ENCODE peak calls at places on chromosomes 3 and 15, in five cellular contexts. One of them, this sample, is unnamed.

GRCh38 chr3:69231929-69232437 is 109.6 kb upstream of the LMOD3 start:
- DNase-seq in esophagus squamous epithelium: no peak
- DNase-seq in hypothalamus: no peak
- DNase-seq in fibroblast of the aortic adventitia: peak; percentile 32
- DNase-seq in KG1: no peak
- DNase-seq in this sample: no peak

GRCh38 chr3:197303452-197303851 is 5.0 kb upstream of the DLG1 start:
- DNase-seq in esophagus squamous epithelium: no peak
- DNase-seq in hypothalamus: no peak
- DNase-seq in fibroblast of the aortic adventitia: no peak
- DNase-seq in KG1: no peak
- DNase-seq in this sample: no peak

GRCh38 chr3:37096292-37096691 is 78.1 kb downstream of the LRRFIP2 start:
- DNase-seq in esophagus squamous epithelium: no peak
- DNase-seq in hypothalamus: no peak
- DNase-seq in fibroblast of the aortic adventitia: peak; percentile 77
- DNase-seq in KG1: no peak
- DNase-seq in this sample: no peak

GRCh38 chr15:75995611-75996010 is 16.6 kb downstream of the NRG4 start:
- DNase-seq in esophagus squamous epithelium: no peak
- DNase-seq in hypothalamus: no peak
- DNase-seq in fibroblast of the aortic adventitia: no peak
- DNase-seq in KG1: no peak
- DNase-seq in this sample: no peak

GRCh38 chr15:39255760-39256159 is 325.1 kb upstream of the THBS1 start:
- DNase-seq in esophagus squamous epithelium: no peak
- DNase-seq in hypothalamus: no peak
- DNase-seq in fibroblast of the aortic adventitia: no peak
- DNase-seq in KG1: no peak
- DNase-seq in this sample: no peak

GRCh38 chr3:119570229-119570628 is 9.1 kb upstream of the ADPRH start:
- DNase-seq in esophagus squamous epithelium: no peak
- DNase-seq in hypothalamus: no peak
- DNase-seq in fibroblast of the aortic adventitia: no peak
- DNase-seq in KG1: no peak
- DNase-seq in this sample: no peak

GRCh38 chr15:41115088-41115651 is 910 bp downstream of the INO80 start:
- DNase-seq in esophagus squamous epithelium: no peak
- DNase-seq in hypothalamus: no peak
- DNase-seq in fibroblast of the aortic adventitia: peak; percentile 33
- DNase-seq in KG1: no peak
- DNase-seq in this sample: peak; percentile 43

GRCh38 chr15:58147151-58147550 is 9.0 kb downstream of the AQP9 start:
- DNase-seq in esophagus squamous epithelium: no peak
- DNase-seq in hypothalamus: no peak
- DNase-seq in fibroblast of the aortic adventitia: no peak
- DNase-seq in KG1: no peak
- DNase-seq in this sample: peak; percentile 51

GRCh38 chr3:39469258-39469657 is 1.8 kb downstream of the MOBP start:
- DNase-seq in esophagus squamous epithelium: no peak
- DNase-seq in hypothalamus: no peak
- DNase-seq in fibroblast of the aortic adventitia: no peak
- DNase-seq in KG1: no peak
- DNase-seq in this sample: no peak

GRCh38 chr15:74825895-74826294 is 532 bp upstream of the CPLX3 start:
- DNase-seq in esophagus squamous epithelium: no peak
- DNase-seq in hypothalamus: no peak
- DNase-seq in fibroblast of the aortic adventitia: no peak
- DNase-seq in KG1: no peak
- DNase-seq in this sample: no peak

GRCh38 chr15:31223478-31224350 is 102.9 kb upstream of the KLF13 start:
- DNase-seq in esophagus squamous epithelium: no peak
- DNase-seq in hypothalamus: no peak
- DNase-seq in fibroblast of the aortic adventitia: no peak
- DNase-seq in KG1: no peak
- DNase-seq in this sample: no peak

GRCh38 chr15:65980824-65981456 is 111.6 kb downstream of the RAB11A start:
- DNase-seq in esophagus squamous epithelium: no peak
- DNase-seq in hypothalamus: no peak
- DNase-seq in fibroblast of the aortic adventitia: peak; percentile 78
- DNase-seq in KG1: no peak
- DNase-seq in this sample: no peak

GRCh38 chr3:189372205-189372764 is 200.5 kb downstream of the TPRG1 start:
- DNase-seq in esophagus squamous epithelium: no peak
- DNase-seq in hypothalamus: no peak
- DNase-seq in fibroblast of the aortic adventitia: peak; percentile 23
- DNase-seq in KG1: no peak
- DNase-seq in this sample: no peak

GRCh38 chr3:189714991-189715961 is 84.1 kb downstream of the TP63 start:
- DNase-seq in esophagus squamous epithelium: no peak
- DNase-seq in hypothalamus: no peak
- DNase-seq in fibroblast of the aortic adventitia: peak; percentile 79
- DNase-seq in KG1: no peak
- DNase-seq in this sample: no peak

GRCh38 chr15:58521293-58521991 is 89.7 kb downstream of the LIPC start:
- DNase-seq in esophagus squamous epithelium: no peak
- DNase-seq in hypothalamus: no peak
- DNase-seq in fibroblast of the aortic adventitia: peak; percentile 39
- DNase-seq in KG1: peak; percentile 70
- DNase-seq in this sample: peak; percentile 92

GRCh38 chr3:63333815-63334214 is 55.7 kb downstream of the SYNPR start:
- DNase-seq in esophagus squamous epithelium: no peak
- DNase-seq in hypothalamus: no peak
- DNase-seq in fibroblast of the aortic adventitia: peak; percentile 57
- DNase-seq in KG1: no peak
- DNase-seq in this sample: no peak

GRCh38 chr15:51341366-51342248 is at the start of gene GLDN:
- DNase-seq in esophagus squamous epithelium: no peak
- DNase-seq in hypothalamus: peak; percentile 74
- DNase-seq in fibroblast of the aortic adventitia: no peak
- DNase-seq in KG1: no peak
- DNase-seq in this sample: no peak

GRCh38 chr3:155078959-155079794 is 942 bp upstream of the MME start:
- DNase-seq in esophagus squamous epithelium: no peak
- DNase-seq in hypothalamus: no peak
- DNase-seq in fibroblast of the aortic adventitia: peak; percentile 59
- DNase-seq in KG1: no peak
- DNase-seq in this sample: no peak

GRCh38 chr3:141011511-141012262 is 39.5 kb upstream of the SPSB4 start:
- DNase-seq in esophagus squamous epithelium: no peak
- DNase-seq in hypothalamus: peak; percentile 41
- DNase-seq in fibroblast of the aortic adventitia: peak; percentile 47
- DNase-seq in KG1: peak; percentile 42
- DNase-seq in this sample: no peak

GRCh38 chr3:45214061-45214680 is 11.9 kb downstream of the TMEM158 start:
- DNase-seq in esophagus squamous epithelium: no peak
- DNase-seq in hypothalamus: no peak
- DNase-seq in fibroblast of the aortic adventitia: no peak
- DNase-seq in KG1: no peak
- DNase-seq in this sample: no peak

GRCh38 chr15:25849431-25849921 is 13.7 kb downstream of the ATP10A start:
- DNase-seq in esophagus squamous epithelium: no peak
- DNase-seq in hypothalamus: no peak
- DNase-seq in fibroblast of the aortic adventitia: peak; percentile 95
- DNase-seq in KG1: no peak
- DNase-seq in this sample: no peak

GRCh38 chr15:99504823-99505551 is 60.8 kb upstream of the MEF2A start:
- DNase-seq in esophagus squamous epithelium: no peak
- DNase-seq in hypothalamus: no peak
- DNase-seq in fibroblast of the aortic adventitia: peak; percentile 34
- DNase-seq in KG1: no peak
- DNase-seq in this sample: no peak

GRCh38 chr3:168620854-168621253 is 525.1 kb upstream of the GOLIM4 start:
- DNase-seq in esophagus squamous epithelium: no peak
- DNase-seq in hypothalamus: peak; percentile 2
- DNase-seq in fibroblast of the aortic adventitia: no peak
- DNase-seq in KG1: no peak
- DNase-seq in this sample: no peak

GRCh38 chr3:50806806-50807205 is 132.1 kb downstream of the DOCK3 start:
- DNase-seq in esophagus squamous epithelium: no peak
- DNase-seq in hypothalamus: no peak
- DNase-seq in fibroblast of the aortic adventitia: no peak
- DNase-seq in KG1: no peak
- DNase-seq in this sample: no peak

GRCh38 chr15:78177447-78177873 is 28.3 kb downstream of the IDH3A start:
- DNase-seq in esophagus squamous epithelium: no peak
- DNase-seq in hypothalamus: peak; percentile 35
- DNase-seq in fibroblast of the aortic adventitia: peak; percentile 10
- DNase-seq in KG1: no peak
- DNase-seq in this sample: no peak

GRCh38 chr3:143239026-143239425 is 119.5 kb downstream of the CHST2 start:
- DNase-seq in esophagus squamous epithelium: no peak
- DNase-seq in hypothalamus: no peak
- DNase-seq in fibroblast of the aortic adventitia: peak; percentile 47
- DNase-seq in KG1: no peak
- DNase-seq in this sample: no peak

GRCh38 chr3:128493221-128494151 is 485 bp upstream of the GATA2 start:
- DNase-seq in esophagus squamous epithelium: no peak
- DNase-seq in hypothalamus: no peak
- DNase-seq in fibroblast of the aortic adventitia: no peak
- DNase-seq in KG1: no peak
- DNase-seq in this sample: no peak

GRCh38 chr15:37109952-37110630 is 9.7 kb upstream of the MEIS2 start:
- DNase-seq in esophagus squamous epithelium: no peak
- DNase-seq in hypothalamus: no peak
- DNase-seq in fibroblast of the aortic adventitia: peak; percentile 67
- DNase-seq in KG1: no peak
- DNase-seq in this sample: no peak

GRCh38 chr3:185381321-185381720 is 18.4 kb downstream of the MAP3K13 start:
- DNase-seq in esophagus squamous epithelium: no peak
- DNase-seq in hypothalamus: no peak
- DNase-seq in fibroblast of the aortic adventitia: no peak
- DNase-seq in KG1: no peak
- DNase-seq in this sample: no peak

GRCh38 chr15:26667222-26667988 is 105.5 kb downstream of the GABRB3 start:
- DNase-seq in esophagus squamous epithelium: no peak
- DNase-seq in hypothalamus: peak; percentile 32
- DNase-seq in fibroblast of the aortic adventitia: no peak
- DNase-seq in KG1: no peak
- DNase-seq in this sample: no peak

GRCh38 chr3:131723343-131723742 is 220.6 kb upstream of the MRPL3 start:
- DNase-seq in esophagus squamous epithelium: no peak
- DNase-seq in hypothalamus: no peak
- DNase-seq in fibroblast of the aortic adventitia: no peak
- DNase-seq in KG1: no peak
- DNase-seq in this sample: no peak

GRCh38 chr15:63372018-63372705 is 9.5 kb downstream of the CA12 start:
- DNase-seq in esophagus squamous epithelium: no peak
- DNase-seq in hypothalamus: no peak
- DNase-seq in fibroblast of the aortic adventitia: peak; percentile 99
- DNase-seq in KG1: no peak
- DNase-seq in this sample: peak; percentile 10